ENCODE peak calls at places on chromosomes 12 and 14, in nine cellular contexts. M is mucosa of descending colon, Q is thoracic aorta, C is fibroblast of mammary gland, L is OCI-LY7, E is nephron progenitor cell, A is lower leg skin, U is GM12878, B is cardiac muscle cell. W is an unnamed sample.

GRCh38 chr14:73457935-73458218 is 469 bp downstream of the NUMB start:
- DNase-seq in M (peak; percentile 59), Q (no peak), C (no peak), L (no peak), E (no peak), A (peak; percentile 36), U (no peak), B (no peak), W (peak; percentile 84)

GRCh38 chr14:24895243-24895583 is 154.7 kb downstream of the STXBP6 start:
- DNase-seq in M (no peak), Q (no peak), C (no peak), L (no peak), E (no peak), A (no peak), U (no peak), B (no peak), W (no peak)

GRCh38 chr12:15550778-15551177 is 228.5 kb downstream of the PTPRO start:
- DNase-seq in M (no peak), Q (no peak), C (no peak), L (no peak), E (no peak), A (no peak), U (no peak), B (no peak), W (no peak)

GRCh38 chr12:112116232-112117060 is 7.9 kb upstream of the NAA25 start:
- DNase-seq in M (peak; percentile 62), Q (no peak), C (no peak), L (peak; percentile 75), E (peak; percentile 61), A (no peak), U (no peak), B (peak; percentile 91), W (no peak)

GRCh38 chr14:100688598-100689499 is 37.8 kb upstream of the DLK1 start:
- DNase-seq in M (no peak), Q (no peak), C (peak; percentile 76), L (no peak), E (no peak), A (no peak), U (no peak), B (no peak), W (no peak)

GRCh38 chr12:83016226-83016835 is 329.6 kb downstream of the TMTC2 start:
- DNase-seq in M (peak; percentile 11), Q (no peak), C (peak; percentile 93), L (no peak), E (no peak), A (no peak), U (no peak), B (peak; percentile 27), W (no peak)

GRCh38 chr14:49623941-49624806 is 3.6 kb downstream of the MGAT2 start:
- DNase-seq in M (no peak), Q (no peak), C (no peak), L (peak; percentile 44), E (no peak), A (no peak), U (no peak), B (no peak), W (no peak)

GRCh38 chr12:132154941-132155770 is 10.9 kb downstream of the NOC4L start:
- DNase-seq in M (no peak), Q (no peak), C (no peak), L (no peak), E (peak; percentile 46), A (no peak), U (no peak), B (peak; percentile 28), W (no peak)

GRCh38 chr12:118541945-118542344 is 165.6 kb downstream of the SUDS3 start:
- DNase-seq in M (no peak), Q (no peak), C (no peak), L (no peak), E (no peak), A (no peak), U (no peak), B (no peak), W (no peak)

GRCh38 chr14:85590784-85591183 is 60.8 kb downstream of the FLRT2 start:
- DNase-seq in M (no peak), Q (no peak), C (peak; percentile 36), L (no peak), E (no peak), A (no peak), U (no peak), B (no peak), W (no peak)

GRCh38 chr12:120625557-120626419 is 14.6 kb upstream of the CABP1 start:
- DNase-seq in M (peak; percentile 25), Q (no peak), C (no peak), L (peak; percentile 73), E (no peak), A (no peak), U (peak; percentile 11), B (no peak), W (no peak)

GRCh38 chr12:56988207-56988739 is 18.1 kb downstream of the ZBTB39 start:
- DNase-seq in M (no peak), Q (no peak), C (no peak), L (no peak), E (no peak), A (no peak), U (no peak), B (peak; percentile 64), W (peak; percentile 63)

GRCh38 chr12:24152270-24152669 is 202.8 kb upstream of the SOX5 start:
- DNase-seq in M (no peak), Q (no peak), C (no peak), L (no peak), E (no peak), A (no peak), U (no peak), B (peak; percentile 0), W (no peak)

GRCh38 chr12:29681370-29681769 is 102.4 kb downstream of the TMTC1 start:
- DNase-seq in M (no peak), Q (no peak), C (peak; percentile 29), L (no peak), E (no peak), A (no peak), U (no peak), B (no peak), W (no peak)

GRCh38 chr12:24360461-24360860 is 411.0 kb upstream of the SOX5 start:
- DNase-seq in M (no peak), Q (no peak), C (no peak), L (no peak), E (no peak), A (no peak), U (no peak), B (no peak), W (no peak)

GRCh38 chr12:23906329-23906728 is 43.1 kb downstream of the SOX5 start:
- DNase-seq in M (no peak), Q (no peak), C (peak; percentile 28), L (no peak), E (peak; percentile 23), A (no peak), U (no peak), B (peak; percentile 13), W (no peak)

GRCh38 chr14:91835920-91836843 is 31.2 kb downstream of the TC2N start:
- DNase-seq in M (peak; percentile 86), Q (no peak), C (no peak), L (peak; percentile 8), E (peak; percentile 85), A (peak; percentile 63), U (no peak), B (peak; percentile 86), W (no peak)
- TF ChIP-seq CTCF in M (no peak), Q (peak; percentile 7), C (no peak), L (no peak), E (no peak), A (no peak), U (no peak), B (no peak), W (no peak)

DNA sequence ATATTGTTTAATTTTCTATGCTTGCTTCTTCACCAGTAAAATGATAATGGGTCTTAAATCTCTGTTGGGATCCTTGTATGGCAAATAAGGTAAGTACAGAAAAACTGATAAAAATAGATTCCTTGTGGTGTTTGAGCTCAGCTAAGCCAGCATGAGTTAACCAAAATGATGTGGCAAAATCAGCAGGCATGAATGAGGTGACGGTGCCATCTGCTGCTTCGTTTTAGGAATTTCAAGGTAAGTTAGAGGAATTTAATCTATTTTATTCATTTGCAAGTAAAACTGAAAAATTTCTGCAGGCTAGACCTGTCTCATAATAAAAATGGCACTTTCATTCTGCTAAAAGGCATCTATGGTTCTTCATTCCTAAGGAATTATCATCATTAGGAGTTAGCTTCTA is 10.0 kb upstream of the CLEC7A start:
- DNase-seq in M (peak; percentile 30), Q (no peak), C (peak; percentile 61), L (peak; percentile 67), E (peak; percentile 34), A (no peak), U (peak; percentile 48), B (peak; percentile 45), W (no peak)
- TF ChIP-seq CTCF in M (no peak), Q (no peak), C (peak; percentile 45), L (peak; percentile 85), E (peak; percentile 62), A (peak; percentile 21), U (peak; percentile 57), B (peak; percentile 27), W (peak; percentile 64)

GRCh38 chr14:95683793-95684192 is 2.4 kb upstream of the TCL1B start:
- DNase-seq in M (peak; percentile 34), Q (no peak), C (peak; percentile 15), L (peak; percentile 69), E (no peak), A (no peak), U (no peak), B (no peak), W (no peak)
- TF ChIP-seq CTCF in M (peak; percentile 34), Q (no peak), C (peak; percentile 49), L (peak; percentile 98), E (no peak), A (no peak), U (peak; percentile 97), B (peak; percentile 18), W (peak; percentile 18)

DNA sequence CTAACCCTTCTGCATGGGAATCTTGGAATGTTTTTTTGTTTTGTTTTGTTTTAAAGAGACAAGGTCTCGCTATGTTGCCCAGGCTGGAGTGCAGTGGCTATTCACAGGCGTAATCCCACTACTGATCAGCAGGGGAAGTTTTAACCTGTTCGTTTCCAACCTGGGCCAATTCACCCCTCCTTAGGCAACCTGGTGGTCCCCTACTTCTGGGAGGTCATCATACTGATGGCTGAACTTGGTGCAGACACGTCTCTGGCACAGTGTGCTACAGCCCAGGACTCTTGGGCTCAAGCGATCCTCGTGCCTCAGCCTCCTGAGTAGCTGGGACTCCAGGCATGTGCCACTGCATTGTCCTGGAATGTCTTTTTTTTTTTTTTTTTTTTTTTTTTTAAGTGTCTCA is 48.9 kb upstream of the ISM2 start:
- DNase-seq in M (no peak), Q (no peak), C (no peak), L (no peak), E (no peak), A (no peak), U (no peak), B (no peak), W (no peak)
- TF ChIP-seq CTCF in M (no peak), Q (no peak), C (peak; percentile 18), L (peak; percentile 25), E (no peak), A (no peak), U (peak; percentile 5), B (peak; percentile 12), W (peak; percentile 11)